ENCODE peak calls at places on chromosome 9, in seven cellular contexts. D is CD4-positive, CD25-positive, alpha-beta regulatory T cell; Q is tibial artery; E is Panc1; O is left ventricle myocardium inferior; I is stomach; P is prostate gland. F is an unnamed sample.

GRCh38 chr9:121171236-121171635 is 30.4 kb downstream of the RAB14 start:
- DNase-seq in D (no peak), Q (no peak), E (no peak), O (no peak), I (no peak), P (no peak), F (no peak)

GRCh38 chr9:125953314-125954019 is 206.3 kb downstream of the PBX3 start:
- DNase-seq in D (no peak), Q (no peak), E (no peak), O (no peak), I (no peak), P (no peak), F (no peak)

GRCh38 chr9:3241290-3241689 is 284.5 kb downstream of the RFX3 start:
- DNase-seq in D (no peak), Q (no peak), E (no peak), O (no peak), I (no peak), P (no peak), F (no peak)

GRCh38 chr9:7209990-7210389 is 452.2 kb downstream of the KDM4C start:
- DNase-seq in D (no peak), Q (no peak), E (no peak), O (no peak), I (no peak), P (no peak), F (no peak)

GRCh38 chr9:121299467-121300282 is 31.7 kb downstream of the GSN start:
- DNase-seq in D (peak; percentile 18), Q (peak; percentile 83), E (no peak), O (peak; percentile 93), I (peak; percentile 57), P (no peak), F (no peak)

GRCh38 chr9:106745457-106745856 is 117.5 kb upstream of the ZNF462 start:
- DNase-seq in D (no peak), Q (no peak), E (no peak), O (no peak), I (no peak), P (no peak), F (no peak)

GRCh38 chr9:15999422-16000339 is 446.8 kb downstream of the CCDC171 start:
- DNase-seq in D (no peak), Q (no peak), E (no peak), O (no peak), I (no peak), P (no peak), F (no peak)

GRCh38 chr9:11144750-11145149 is 531.9 kb upstream of the PTPRD start:
- DNase-seq in D (no peak), Q (no peak), E (no peak), O (no peak), I (no peak), P (no peak), F (no peak)

GRCh38 chr9:35756743-35757526 is 2.9 kb upstream of the MSMP start:
- DNase-seq in D (peak; percentile 87), Q (no peak), E (no peak), O (peak; percentile 72), I (peak; percentile 74), P (peak; percentile 44), F (peak; percentile 85)

GRCh38 chr9:2340046-2340760 is 281.4 kb upstream of the VLDLR start:
- DNase-seq in D (no peak), Q (no peak), E (no peak), O (no peak), I (no peak), P (no peak), F (no peak)

GRCh38 chr9:112751059-112751795 is 667 bp downstream of the SNX30 start:
- DNase-seq in D (peak; percentile 49), Q (peak; percentile 50), E (no peak), O (peak; percentile 33), I (peak; percentile 46), P (peak; percentile 31), F (peak; percentile 49)

GRCh38 chr9:125088752-125089151 is 54.6 kb downstream of the SCAI start:
- DNase-seq in D (no peak), Q (no peak), E (no peak), O (no peak), I (no peak), P (no peak), F (no peak)

GRCh38 chr9:116800885-116801284 is 113.8 kb downstream of the TRIM32 start:
- DNase-seq in D (no peak), Q (no peak), E (no peak), O (no peak), I (no peak), P (no peak), F (no peak)

GRCh38 chr9:126614455-126615248 is 924 bp downstream of the LMX1B start:
- DNase-seq in D (no peak), Q (peak; percentile 18), E (no peak), O (no peak), I (no peak), P (no peak), F (no peak)

GRCh38 chr9:18129809-18130334 is 344.1 kb upstream of the ADAMTSL1 start:
- DNase-seq in D (no peak), Q (no peak), E (no peak), O (no peak), I (no peak), P (no peak), F (no peak)

GRCh38 chr9:95182854-95183563 is 134.5 kb downstream of the FANCC start:
- DNase-seq in D (no peak), Q (no peak), E (no peak), O (no peak), I (no peak), P (no peak), F (no peak)

GRCh38 chr9:124877383-124877782 is 15.5 kb downstream of the ARPC5L start:
- DNase-seq in D (no peak), Q (no peak), E (no peak), O (no peak), I (no peak), P (no peak), F (no peak)

GRCh38 chr9:117224676-117225075 is 190.2 kb downstream of the ASTN2 start:
- DNase-seq in D (no peak), Q (no peak), E (no peak), O (no peak), I (no peak), P (no peak), F (no peak)

GRCh38 chr9:136143215-136144001 is 24.7 kb upstream of the TMEM250 start:
- DNase-seq in D (no peak), Q (no peak), E (no peak), O (no peak), I (no peak), P (no peak), F (no peak)

GRCh38 chr9:94865599-94866456 is 139.3 kb downstream of the AOPEP start:
- DNase-seq in D (no peak), Q (peak; percentile 51), E (no peak), O (peak; percentile 37), I (peak; percentile 37), P (no peak), F (no peak)

GRCh38 chr9:7813030-7813429 is 13.5 kb upstream of the DMAC1 start:
- DNase-seq in D (no peak), Q (no peak), E (no peak), O (no peak), I (no peak), P (no peak), F (no peak)

GRCh38 chr9:116515541-116515940 is 171.6 kb upstream of the TRIM32 start:
- DNase-seq in D (no peak), Q (no peak), E (no peak), O (no peak), I (no peak), P (no peak), F (no peak)

GRCh38 chr9:108748776-108749175 is 107.0 kb downstream of the ACTL7B start:
- DNase-seq in D (no peak), Q (no peak), E (no peak), O (no peak), I (no peak), P (no peak), F (no peak)

GRCh38 chr9:94287877-94288513 is 28.9 kb downstream of the ZNF169 start:
- DNase-seq in D (no peak), Q (no peak), E (no peak), O (no peak), I (no peak), P (no peak), F (no peak)

GRCh38 chr9:16530669-16531461 is 339.6 kb downstream of the BNC2 start:
- DNase-seq in D (no peak), Q (no peak), E (no peak), O (no peak), I (no peak), P (no peak), F (no peak)

GRCh38 chr9:121206516-121207370 is 5.1 kb upstream of the RAB14 start:
- DNase-seq in D (no peak), Q (no peak), E (no peak), O (no peak), I (no peak), P (no peak), F (no peak)

GRCh38 chr9:69549310-69550202 is 122.6 kb downstream of the APBA1 start:
- DNase-seq in D (peak; percentile 52), Q (no peak), E (peak; percentile 4), O (no peak), I (no peak), P (peak; percentile 23), F (peak; percentile 10)
- H3K27ac ChIP-seq in D (no peak overlapping the region), Q (no peak overlapping the region), E (no peak overlapping the region), O (no peak overlapping the region), I (no peak overlapping the region), P (no peak overlapping the region), F (no peak overlapping the region)

GRCh38 chr9:37413311-37413710 is 9.2 kb upstream of the GRHPR start:
- DNase-seq in D (no peak), Q (no peak), E (no peak), O (no peak), I (no peak), P (no peak), F (no peak)
- H3K27ac ChIP-seq in D (no peak overlapping the region), Q (no peak overlapping the region), E (peak overlapping the region; percentile 14), O (no peak overlapping the region), I (no peak overlapping the region), P (no peak overlapping the region), F (no peak overlapping the region)

DNA sequence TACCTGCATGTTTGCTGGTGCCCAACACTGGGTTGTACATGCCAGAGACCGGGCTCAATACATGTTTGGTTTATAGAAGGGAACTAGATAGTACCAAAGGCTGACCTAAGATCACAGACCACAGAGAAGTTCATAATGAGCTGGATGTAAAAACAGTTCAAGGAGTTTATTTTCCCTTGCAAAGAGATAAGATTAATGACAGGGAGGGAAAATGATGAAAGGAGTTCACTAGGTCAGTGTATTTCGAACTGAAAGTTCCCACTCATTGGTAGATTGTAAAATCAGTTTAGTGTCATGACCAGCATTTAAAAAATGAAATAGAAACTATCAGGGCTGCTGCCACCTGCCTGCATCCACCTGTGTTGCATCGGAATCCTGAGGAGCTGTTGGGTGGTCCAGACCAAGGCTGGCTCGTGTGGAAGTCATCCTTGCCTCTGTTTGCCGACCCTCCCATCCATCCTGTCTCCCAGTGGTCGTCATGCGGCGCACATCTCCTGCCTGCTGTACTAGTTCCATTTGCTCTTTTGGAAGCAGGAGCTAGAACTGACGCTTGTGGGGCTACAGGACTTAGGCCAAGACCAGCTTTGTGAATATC is 21.1 kb downstream of the TBC1D2 start:
- DNase-seq in D (no peak), Q (no peak), E (no peak), O (no peak), I (no peak), P (no peak), F (no peak)
- H3K27ac ChIP-seq in D (no peak overlapping the region), Q (no peak overlapping the region), E (no peak overlapping the region), O (no peak overlapping the region), I (no peak overlapping the region), P (no peak overlapping the region), F (no peak overlapping the region)

DNA sequence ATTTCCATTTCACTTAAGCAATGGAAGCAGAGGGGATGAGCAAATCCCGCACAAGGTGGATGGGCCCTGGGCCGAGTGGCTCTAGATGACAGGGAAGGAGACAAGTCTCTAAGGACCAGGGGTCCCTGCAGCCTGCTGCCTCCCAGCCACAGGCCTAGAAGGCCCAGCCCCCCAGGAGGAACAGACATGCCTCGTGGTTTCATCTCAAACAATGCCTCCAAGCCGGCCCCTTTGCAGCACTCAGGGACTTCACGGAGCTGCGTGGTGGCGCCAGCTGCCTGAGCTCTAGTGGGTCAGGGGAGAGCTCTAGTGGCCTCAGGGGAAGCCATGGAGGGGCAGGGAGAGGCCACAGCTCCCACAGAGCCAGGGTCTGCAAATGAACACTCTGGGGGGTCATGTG is 48.8 kb downstream of the HABP4 start:
- DNase-seq in D (no peak), Q (no peak), E (no peak), O (no peak), I (no peak), P (no peak), F (no peak)
- H3K27ac ChIP-seq in D (no peak overlapping the region), Q (no peak overlapping the region), E (no peak overlapping the region), O (no peak overlapping the region), I (no peak overlapping the region), P (no peak overlapping the region), F (no peak overlapping the region)